ENCODE peak calls at places on chromosomes 3 and 15, in eight cellular contexts. M is mammary epithelial cell; O is putamen; H is body of pancreas; B is BE2C; Z is stimulated activated naive B cell treated with anti-CD40 and anti-IgM and Interleukin-4, amounts not matched to agents 10 μg/mL and 1 μg/mL and 100 μg/mL, for 72 hours; X is activated T-cell treated with anti-CD3 and anti-CD28 coated beads, Interleukin-2, amount 50 U/mL, for 72 hours; F is amniotic stem cell. D is an unnamed sample.

GRCh38 chr3:31533169-31533870 is 595 bp downstream of the STT3B start:
- DNase-seq in H (peak), B (peak), F (no peak), M (peak), X (peak), O (peak), Z (peak), D (peak)

GRCh38 chr3:187678869-187679268 is 8.7 kb upstream of the SST start:
- DNase-seq in O (peak), B (peak), M (peak), Z (peak), F (peak), H (peak), X (peak), D (peak)

GRCh38 chr3:108403921-108404320 is 106.5 kb downstream of the MYH15 start:
- DNase-seq in H (no peak), F (no peak), B (no peak), O (no peak), X (no peak), Z (no peak), M (no peak), D (no peak)

GRCh38 chr3:126516152-126516935 is 1.2 kb downstream of the UROC1 start:
- DNase-seq in F (no peak), B (no peak), O (no peak), M (no peak), H (no peak), X (no peak), Z (no peak), D (no peak)

GRCh38 chr3:15214758-15215157 is 8.7 kb downstream of the CAPN7 start:
- DNase-seq in F (no peak), H (no peak), X (no peak), Z (no peak), B (no peak), O (no peak), M (no peak), D (no peak)

GRCh38 chr15:89177633-89178306 is 43.6 kb downstream of the RLBP1 start:
- DNase-seq in F (peak), Z (peak), H (peak), X (peak), M (peak), O (peak), B (peak), D (peak)

GRCh38 chr3:196163687-196164493 is 47.3 kb downstream of the ZDHHC19 start:
- DNase-seq in M (no peak), X (no peak), O (no peak), Z (no peak), B (peak), F (no peak), H (no peak), D (peak)

GRCh38 chr3:12405432-12406272 is 78.6 kb upstream of the TSEN2 start:
- DNase-seq in B (peak), F (no peak), X (no peak), Z (no peak), H (peak), O (no peak), M (peak), D (no peak)

GRCh38 chr15:95770191-95770590 is 560.3 kb upstream of the NR2F2 start:
- DNase-seq in B (no peak), X (no peak), Z (no peak), F (no peak), O (no peak), M (peak), H (no peak), D (no peak)

GRCh38 chr3:128426128-128426921 is 40.4 kb downstream of the DNAJB8 start:
- DNase-seq in Z (peak), M (peak), O (peak), H (peak), F (no peak), B (peak), X (peak), D (peak)

GRCh38 chr3:146468234-146468931 is 978 bp downstream of the PLSCR2 start:
- DNase-seq in O (no peak), Z (no peak), M (no peak), X (no peak), H (no peak), F (no peak), B (no peak), D (no peak)

GRCh38 chr3:171776411-171776810 is 33.9 kb downstream of the PLD1 start:
- DNase-seq in O (peak), H (no peak), Z (no peak), M (peak), F (no peak), X (no peak), B (no peak), D (no peak)

GRCh38 chr3:64223809-64224570 is 1.3 kb downstream of the PRICKLE2 start:
- DNase-seq in H (no peak), X (no peak), Z (no peak), M (no peak), O (peak), F (no peak), B (no peak), D (no peak)

GRCh38 chr15:26867199-26868007 is 541 bp downstream of the GABRA5 start:
- DNase-seq in Z (no peak), H (no peak), B (no peak), X (no peak), O (no peak), M (no peak), F (no peak), D (no peak)

GRCh38 chr15:81160312-81161214 is 26.5 kb downstream of the CFAP161 start:
- DNase-seq in O (no peak), H (no peak), M (peak), B (peak), X (no peak), F (peak), Z (no peak), D (no peak)

GRCh38 chr3:98594630-98594961 is 1.2 kb upstream of the CPOX start:
- DNase-seq in O (peak), Z (no peak), F (no peak), B (no peak), X (no peak), H (no peak), M (no peak), D (no peak)